ENCODE peak calls at places on chromosomes 5 and 9, in seven cellular contexts. B, W, Q, K, H, M and O are unnamed samples.

GRCh38 chr5:129960831-129961230 is 56.6 kb downstream of the CHSY3 start:
- DNase-seq in B (no peak), W (no peak), Q (no peak), K (no peak), H (no peak), M (no peak), O (no peak)

GRCh38 chr5:143679777-143680176 is 132.2 kb upstream of the HMHB1 start:
- DNase-seq in B (no peak), W (peak), Q (peak), K (no peak), H (peak), M (no peak), O (no peak)

GRCh38 chr9:15211160-15211993 is 95.6 kb downstream of the TTC39B start:
- DNase-seq in B (peak), W (peak), Q (peak), K (peak), H (peak), M (peak), O (peak)

GRCh38 chr5:112584781-112585180 is 152.9 kb upstream of the APC start:
- DNase-seq in B (no peak), W (no peak), Q (no peak), K (no peak), H (no peak), M (no peak), O (no peak)

GRCh38 chr5:81749562-81750307 is 1.2 kb downstream of the SSBP2 start:
- DNase-seq in B (peak), W (no peak), Q (no peak), K (peak), H (peak), M (peak), O (peak)

GRCh38 chr5:151002250-151002649 is 18.1 kb upstream of the GPX3 start:
- DNase-seq in B (no peak), W (peak), Q (peak), K (peak), H (peak), M (no peak), O (no peak)

GRCh38 chr5:128195316-128195715 is 111.8 kb downstream of the SLC12A2 start:
- DNase-seq in B (no peak), W (peak), Q (no peak), K (no peak), H (no peak), M (no peak), O (no peak)

GRCh38 chr5:120255214-120255613 is 208.9 kb upstream of the PRR16 start:
- DNase-seq in B (no peak), W (no peak), Q (no peak), K (no peak), H (no peak), M (no peak), O (no peak)

GRCh38 chr5:170632266-170632984 is 128.6 kb downstream of the KCNIP1 start:
- DNase-seq in B (no peak), W (no peak), Q (no peak), K (peak), H (no peak), M (peak), O (no peak)

GRCh38 chr9:94577541-94577940 is 16.1 kb downstream of the FBP2 start:
- DNase-seq in B (no peak), W (no peak), Q (no peak), K (no peak), H (no peak), M (no peak), O (no peak)

DNA sequence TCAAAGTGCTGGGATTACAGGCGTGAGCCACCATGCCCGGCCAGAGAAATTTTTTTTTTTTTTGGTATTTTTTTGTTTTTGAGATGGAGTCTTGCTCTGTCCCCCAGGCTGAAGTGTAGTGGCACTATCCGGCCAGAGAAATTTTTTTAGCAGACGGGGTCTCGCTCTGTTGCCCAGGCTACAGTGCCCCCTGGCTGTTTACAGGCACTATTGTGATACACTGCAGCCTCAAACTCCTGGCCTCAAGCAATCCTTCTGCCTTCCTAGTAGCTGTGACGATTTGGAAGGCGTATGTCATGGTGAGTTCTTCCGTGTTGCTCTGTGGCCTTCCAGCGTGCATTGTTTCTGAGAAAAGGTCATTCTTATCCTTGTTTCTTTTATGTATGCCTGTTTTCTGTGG is 47.5 kb downstream of the CNOT6 start:
- DNase-seq in B (no peak), W (no peak), Q (no peak), K (peak), H (no peak), M (no peak), O (no peak)
- TF ChIP-seq CTCF in B (no peak), W (no peak), Q (peak), K (peak), H (no peak), M (no peak), O (no peak)

GRCh38 chr5:42636425-42636824 is 120.2 kb upstream of the CCDC152 start:
- DNase-seq in B (no peak), W (no peak), Q (no peak), K (no peak), H (no peak), M (no peak), O (no peak)
- TF ChIP-seq CTCF in B (peak), W (peak), Q (peak), K (peak), H (peak), M (no peak), O (no peak)

GRCh38 chr5:41524174-41524573 is 13.8 kb upstream of the PLCXD3 start:
- DNase-seq in B (peak), W (no peak), Q (no peak), K (peak), H (no peak), M (no peak), O (no peak)
- TF ChIP-seq CTCF in B (peak), W (no peak), Q (peak), K (peak), H (no peak), M (no peak), O (peak)

GRCh38 chr9:36903541-36904435 is 130.3 kb downstream of the PAX5 start:
- DNase-seq in B (no peak), W (peak), Q (peak), K (peak), H (peak), M (no peak), O (peak)

GRCh38 chr9:36902861-36903524 is 131.1 kb downstream of the PAX5 start:
- DNase-seq in B (no peak), W (no peak), Q (no peak), K (peak), H (no peak), M (no peak), O (no peak)

GRCh38 chr9:36902063-36902735 is 131.9 kb downstream of the PAX5 start:
- DNase-seq in B (no peak), W (no peak), Q (no peak), K (peak), H (no peak), M (no peak), O (no peak)

GRCh38 chr9:36906492-36906891 is 127.6 kb downstream of the PAX5 start:
- DNase-seq in B (no peak), W (no peak), Q (no peak), K (peak), H (no peak), M (no peak), O (no peak)

DNA sequence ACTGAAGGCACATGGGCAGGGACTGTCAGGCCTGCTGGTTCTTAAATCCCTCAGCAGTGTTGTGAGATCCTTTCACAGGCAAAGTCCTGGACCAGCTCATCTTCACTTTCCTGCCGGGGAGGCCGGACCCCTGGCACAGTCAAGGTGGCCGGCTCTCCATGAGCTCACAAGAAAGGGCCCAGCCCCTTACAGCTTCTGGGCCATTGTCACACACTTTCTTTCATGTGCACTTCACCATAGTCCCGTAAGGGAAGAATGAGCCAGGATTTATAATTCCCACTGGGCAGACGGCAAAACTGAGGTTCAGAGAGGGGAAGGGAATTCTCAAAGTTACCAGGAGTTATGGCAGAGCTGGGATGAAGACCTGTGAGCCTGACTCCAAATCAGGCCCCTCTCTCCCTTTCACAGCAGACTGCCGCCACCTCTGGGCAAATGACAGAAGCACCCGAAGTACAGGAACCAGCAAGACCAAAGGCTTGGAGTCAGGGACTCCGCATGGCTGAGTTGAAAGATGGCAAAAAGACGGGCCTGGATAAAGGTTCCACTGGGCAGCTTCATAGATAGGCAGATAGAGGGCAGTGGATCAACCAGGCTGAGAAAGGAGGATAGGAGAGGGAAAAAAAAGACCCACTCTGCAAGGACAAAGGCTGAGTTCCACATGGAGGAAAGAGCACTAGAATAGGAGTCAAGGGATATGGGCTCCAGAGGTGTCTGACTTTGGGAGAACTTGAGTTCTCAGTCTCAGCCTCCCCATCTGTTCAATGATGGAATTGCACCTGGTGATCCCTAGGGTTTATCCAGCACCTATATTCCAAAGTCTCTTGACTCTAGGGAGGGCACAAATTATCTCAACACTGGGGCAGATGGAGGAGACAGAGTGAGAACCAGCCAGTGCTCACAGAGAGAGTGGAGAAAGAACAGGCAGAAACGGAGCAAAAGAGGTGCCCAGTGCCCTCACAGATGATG is 128.7 kb downstream of the PAX5 start:
- DNase-seq in B (no peak), W (no peak), Q (no peak), K (peak), H (no peak), M (no peak), O (no peak)
- TF ChIP-seq CTCF in B (no peak), W (no peak), Q (peak), K (peak), H (peak), M (no peak), O (peak)

GRCh38 chr9:72812622-72813111 is 140.2 kb downstream of the ALDH1A1 start:
- DNase-seq in B (no peak), W (peak), Q (no peak), K (no peak), H (no peak), M (no peak), O (no peak)

GRCh38 chr9:72813544-72813943 is 139.3 kb downstream of the ALDH1A1 start:
- DNase-seq in B (no peak), W (no peak), Q (no peak), K (no peak), H (no peak), M (no peak), O (no peak)

GRCh38 chr9:72809586-72809985 is 143.3 kb downstream of the ALDH1A1 start:
- DNase-seq in B (no peak), W (no peak), Q (no peak), K (no peak), H (no peak), M (no peak), O (no peak)

GRCh38 chr9:72808446-72808768 is 144.4 kb downstream of the ALDH1A1 start:
- DNase-seq in B (no peak), W (no peak), Q (no peak), K (no peak), H (no peak), M (no peak), O (no peak)

GRCh38 chr9:72807765-72808445 is 144.9 kb downstream of the ALDH1A1 start:
- DNase-seq in B (peak), W (no peak), Q (no peak), K (peak), H (no peak), M (no peak), O (no peak)
- TF ChIP-seq CTCF in B (no peak), W (peak), Q (peak), K (peak), H (peak), M (no peak), O (no peak)

DNA sequence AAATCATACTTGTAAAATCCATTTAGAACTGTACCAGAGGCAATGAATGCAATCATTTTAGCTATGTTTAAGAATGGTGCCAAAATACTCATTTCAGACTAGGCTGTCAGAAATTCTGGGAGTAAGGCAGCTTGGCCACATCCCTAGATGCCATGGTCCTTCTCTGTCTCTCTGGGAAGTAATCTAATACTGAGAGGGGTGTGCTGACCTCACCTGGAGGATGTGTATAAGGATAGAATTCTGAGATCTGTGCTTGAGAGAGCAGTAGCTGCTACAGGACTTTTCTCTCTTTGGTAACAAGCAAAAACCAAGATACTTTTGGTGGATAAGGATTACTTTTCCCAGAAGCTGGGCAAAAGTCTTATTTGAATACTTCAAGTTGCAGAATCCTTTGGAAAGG is 68.1 kb upstream of the MRPS30 start:
- DNase-seq in B (no peak), W (no peak), Q (no peak), K (no peak), H (no peak), M (no peak), O (no peak)
- TF ChIP-seq CTCF in B (no peak), W (no peak), Q (no peak), K (peak), H (no peak), M (no peak), O (no peak)

DNA sequence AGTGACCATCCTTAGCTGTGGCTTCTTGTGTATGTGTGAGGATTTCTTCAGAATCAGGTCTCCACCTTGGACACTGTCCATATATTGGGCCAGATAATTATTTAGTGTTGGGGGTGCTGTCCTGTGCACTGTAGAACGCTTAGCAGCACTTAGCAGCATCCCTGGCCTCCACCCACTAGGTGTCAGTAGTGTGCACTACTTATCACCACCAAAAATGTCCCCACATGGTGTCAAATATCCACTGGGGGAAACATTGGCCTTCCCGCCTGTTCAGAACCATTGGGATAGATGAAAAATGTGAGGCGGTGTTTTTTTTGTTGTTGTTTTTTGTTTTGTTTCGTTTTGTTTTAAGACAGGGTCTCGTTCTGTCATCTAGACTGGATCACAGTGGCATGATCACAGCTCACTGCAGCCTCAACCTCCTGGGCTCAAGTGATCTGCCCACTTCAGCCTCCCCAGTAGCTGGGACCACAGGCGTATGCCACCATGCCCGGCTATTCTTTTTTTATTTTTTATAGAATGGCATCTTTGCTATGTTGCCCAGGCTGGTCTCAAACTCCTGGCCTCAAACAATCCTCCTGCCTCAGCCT is 67.7 kb downstream of the TENT4A start:
- DNase-seq in B (no peak), W (no peak), Q (no peak), K (peak), H (no peak), M (no peak), O (peak)
- TF ChIP-seq CTCF in B (peak), W (peak), Q (peak), K (peak), H (peak), M (no peak), O (peak)

GRCh38 chr9:109098960-109099308 is 20.8 kb downstream of the TMEM245 start:
- DNase-seq in B (no peak), W (peak), Q (no peak), K (no peak), H (no peak), M (no peak), O (no peak)
- TF ChIP-seq CTCF in B (no peak), W (no peak), Q (no peak), K (no peak), H (no peak), M (no peak), O (no peak)

DNA sequence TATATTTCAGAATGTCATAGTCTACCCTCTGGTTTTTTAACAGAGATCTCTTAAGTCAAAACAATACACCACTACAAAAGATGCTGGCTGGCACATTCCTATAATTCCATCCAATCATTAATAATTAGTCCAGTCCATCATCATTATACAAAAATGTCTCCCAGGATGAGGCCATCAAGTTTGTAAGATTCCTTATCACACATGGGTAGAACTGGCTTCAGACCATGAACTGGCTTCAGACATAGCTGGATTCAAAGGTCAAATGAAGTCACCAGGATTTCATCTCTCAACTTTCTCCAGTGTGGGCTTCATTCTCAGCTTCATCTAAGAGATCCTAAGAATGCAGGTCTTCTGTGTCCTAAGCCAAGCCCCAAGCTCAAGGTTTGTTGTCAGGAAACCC is 147.1 kb downstream of the ENC1 start:
- DNase-seq in B (no peak), W (peak), Q (no peak), K (no peak), H (peak), M (no peak), O (no peak)
- TF ChIP-seq CTCF in B (no peak), W (no peak), Q (no peak), K (no peak), H (no peak), M (no peak), O (no peak)

DNA sequence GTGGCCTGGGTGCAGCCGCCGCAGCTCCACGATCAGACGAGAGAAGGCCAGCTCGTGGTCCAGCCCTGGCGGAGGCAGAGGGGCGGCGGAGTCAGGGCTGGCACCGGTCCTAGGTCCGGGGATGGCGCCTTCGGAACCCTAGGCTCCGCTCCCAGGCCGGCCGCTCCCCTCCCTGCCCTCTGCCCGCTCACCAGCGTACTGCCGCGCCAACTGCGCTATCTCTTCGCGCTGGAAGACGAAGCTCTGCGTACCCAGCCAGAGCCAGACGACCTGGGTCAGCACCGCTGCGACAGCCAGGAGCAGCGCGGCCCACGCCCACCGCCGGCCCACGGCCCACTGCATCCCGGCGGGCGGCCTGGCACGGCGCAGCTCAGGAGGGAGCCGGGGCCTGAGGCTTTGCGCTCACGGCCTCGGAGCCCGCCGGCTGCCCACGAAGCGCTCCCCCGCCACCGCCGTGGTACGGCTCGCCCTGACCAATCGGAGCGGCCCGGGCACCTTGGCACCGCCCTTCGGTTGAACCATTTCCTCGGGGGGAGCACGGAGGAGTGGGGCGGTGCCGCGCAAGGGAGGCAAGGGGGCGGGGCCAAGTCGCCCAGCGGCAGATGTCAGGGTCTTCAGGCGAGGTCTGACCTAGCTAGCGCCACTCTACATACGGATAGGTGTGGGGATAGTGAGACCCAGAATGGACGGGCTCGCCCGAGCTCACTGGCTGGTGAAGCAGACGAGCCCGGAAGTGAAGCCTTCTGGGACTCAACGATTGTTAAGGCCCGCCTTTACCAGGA is at the start of gene SIGMAR1:
- DNase-seq in B (peak), W (peak), Q (peak), K (peak), H (peak), M (peak), O (peak)
- TF ChIP-seq CTCF in B (no peak), W (no peak), Q (no peak), K (no peak), H (no peak), M (no peak), O (no peak)